ENCODE peak calls at places on chromosome 20, in seven cellular contexts. I is A549, W is body of pancreas, L is uterus, S is HepG2, Z is GM12892, A is heart left ventricle. G is an unnamed sample.

GRCh38 chr20:62889871-62890270 is 28.2 kb upstream of the TCFL5 start:
- DNase-seq in L (no peak), Z (no peak), W (no peak), A (no peak), I (no peak), S (no peak), G (no peak)

GRCh38 chr20:43910564-43910963 is 4.1 kb upstream of the TOX2 start:
- DNase-seq in Z (no peak), A (no peak), I (no peak), W (no peak), L (no peak), S (no peak), G (no peak)

GRCh38 chr20:4544765-4545164 is 176.9 kb upstream of the PRND start:
- DNase-seq in L (no peak), I (no peak), Z (no peak), W (no peak), S (no peak), A (no peak), G (no peak)

GRCh38 chr20:51059862-51060261 is 37.0 kb upstream of the KCNG1 start:
- DNase-seq in S (no peak), W (no peak), L (no peak), I (no peak), A (no peak), Z (no peak), G (no peak)

GRCh38 chr20:13883425-13883824 is 98.6 kb downstream of the NDUFAF5 start:
- DNase-seq in W (no peak), I (no peak), L (no peak), A (no peak), Z (no peak), S (no peak), G (no peak)

GRCh38 chr20:50681359-50682064 is 9.8 kb downstream of the RIPOR3 start:
- DNase-seq in S (no peak), A (no peak), Z (no peak), I (no peak), L (no peak), W (no peak), G (no peak)

GRCh38 chr20:17622086-17622850 is 52.4 kb downstream of the DSTN start:
- DNase-seq in Z (peak; percentile 4), S (no peak), L (no peak), A (peak; percentile 12), W (no peak), I (no peak), G (no peak)

GRCh38 chr20:18428490-18429173 is 38.2 kb downstream of the DZANK1 start:
- DNase-seq in I (no peak), S (peak; percentile 64), Z (no peak), W (peak; percentile 59), A (peak; percentile 27), L (no peak), G (no peak)

GRCh38 chr20:63014710-63015109 is 7.9 kb upstream of the BHLHE23 start:
- DNase-seq in L (no peak), I (no peak), S (no peak), W (no peak), Z (no peak), A (no peak), G (no peak)

GRCh38 chr20:23656372-23656771 is 18.6 kb upstream of the CST3 start:
- DNase-seq in W (no peak), A (no peak), I (no peak), S (no peak), Z (no peak), L (no peak), G (no peak)

GRCh38 chr20:25273046-25273445 is 25.2 kb downstream of the PYGB start:
- DNase-seq in Z (no peak), S (no peak), A (peak; percentile 16), W (no peak), L (peak; percentile 7), I (no peak), G (no peak)

GRCh38 chr20:61948586-61949362 is 116.9 kb downstream of the TAF4 start:
- DNase-seq in A (no peak), Z (no peak), I (no peak), L (no peak), S (no peak), W (peak; percentile 3), G (no peak)

GRCh38 chr20:51562027-51562333 is 19.5 kb upstream of the NFATC2 start:
- DNase-seq in I (peak; percentile 26), S (no peak), A (no peak), W (no peak), Z (no peak), L (no peak), G (no peak)

GRCh38 chr20:60086936-60087562 is 128.8 kb downstream of the CDH26 start:
- DNase-seq in L (no peak), W (no peak), I (no peak), S (no peak), Z (no peak), A (no peak), G (no peak)

GRCh38 chr20:36344517-36345132 is 38.5 kb downstream of the DLGAP4 start:
- DNase-seq in A (peak; percentile 34), W (peak; percentile 46), L (peak; percentile 21), I (peak; percentile 42), Z (no peak), S (peak; percentile 59), G (peak; percentile 63)

GRCh38 chr20:5670874-5671273 is 79.3 kb upstream of the SHLD1 start:
- DNase-seq in Z (no peak), S (no peak), L (no peak), I (no peak), W (no peak), A (no peak), G (no peak)

GRCh38 chr20:49608752-49609670 is 41.1 kb upstream of the PTGIS start:
- DNase-seq in I (peak; percentile 79), A (peak; percentile 72), W (peak; percentile 78), L (peak; percentile 70), Z (peak; percentile 72), S (peak; percentile 75), G (no peak)

DNA sequence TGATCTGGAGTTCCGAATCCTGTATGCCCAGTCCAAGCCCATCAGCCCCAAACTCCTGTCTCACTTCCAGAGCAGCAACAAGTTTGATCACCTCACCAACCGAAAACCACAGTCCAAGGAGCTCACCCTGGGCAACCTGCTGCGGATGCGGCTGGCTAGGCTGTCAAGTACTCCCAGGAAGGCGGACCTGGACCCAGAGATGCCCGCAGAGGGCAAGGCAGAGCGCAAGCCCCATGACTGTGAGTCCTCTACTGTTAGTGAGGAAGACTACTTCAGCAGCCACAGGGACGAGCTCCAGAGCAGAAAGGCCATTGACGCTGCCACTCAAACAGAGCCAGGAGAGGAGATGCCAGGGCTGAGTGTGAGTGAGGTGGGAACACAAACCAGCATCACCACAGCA is 10.5 kb upstream of the DHX35 start:
- DNase-seq in S (no peak), Z (no peak), I (no peak), W (no peak), A (no peak), L (no peak), G (no peak)
- TF ChIP-seq POLR2A in S (no peak), Z (no peak), I (no peak), W (no peak), A (no peak), L (no peak), G (no peak)

GRCh38 chr20:57404419-57405072 is 13.3 kb downstream of the RBM38 start:
- DNase-seq in S (no peak), L (no peak), I (no peak), A (no peak), W (no peak), Z (no peak), G (no peak)
- TF ChIP-seq POLR2A in S (no peak), L (no peak), I (no peak), A (no peak), W (no peak), Z (no peak), G (no peak)

DNA sequence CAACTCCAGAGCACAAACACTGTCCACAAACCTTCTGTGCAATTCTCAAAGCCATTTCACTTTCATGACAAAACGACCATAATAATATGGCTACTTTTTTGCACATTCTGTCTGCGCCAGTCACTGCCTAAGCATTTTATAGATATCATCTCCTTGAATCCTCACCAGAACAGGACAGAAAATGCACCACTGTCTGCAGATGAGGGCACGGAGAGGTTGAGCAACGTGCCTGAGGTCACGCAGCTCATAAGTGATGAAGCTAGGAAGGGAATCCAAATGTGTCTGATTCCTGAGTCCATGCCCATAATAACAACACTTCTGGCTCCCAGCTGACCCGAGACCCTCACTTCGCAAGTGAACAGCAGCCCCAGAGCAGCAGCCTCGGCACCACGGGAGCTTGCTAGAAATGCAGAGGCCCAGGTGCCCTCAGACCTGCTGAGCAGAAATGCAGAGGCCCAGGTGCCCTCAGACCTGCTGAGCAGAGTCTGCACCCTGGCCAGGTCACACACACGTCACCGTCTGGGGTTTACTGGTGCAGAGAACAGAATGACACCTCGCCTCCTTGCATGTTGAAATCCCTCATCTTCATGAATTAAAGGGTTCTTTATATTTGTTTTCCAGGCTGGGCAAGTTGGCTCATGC is 265.2 kb downstream of the BMP7 start:
- DNase-seq in I (no peak), L (no peak), W (no peak), Z (no peak), S (no peak), A (no peak), G (no peak)
- TF ChIP-seq POLR2A in I (no peak), L (no peak), W (no peak), Z (no peak), S (no peak), A (no peak), G (no peak)

GRCh38 chr20:64030371-64031134 is 5.4 kb upstream of the C20orf204 start:
- DNase-seq in Z (no peak), L (no peak), W (no peak), S (no peak), I (no peak), A (no peak), G (no peak)

GRCh38 chr20:64027981-64028685 is 7.8 kb upstream of the C20orf204 start:
- DNase-seq in W (no peak), L (no peak), A (no peak), Z (no peak), S (no peak), I (no peak), G (no peak)

GRCh38 chr20:64032706-64033624 is 3.0 kb upstream of the C20orf204 start:
- DNase-seq in S (no peak), L (no peak), Z (no peak), I (no peak), A (no peak), W (no peak), G (no peak)

GRCh38 chr20:64031822-64032314 is 4.1 kb upstream of the C20orf204 start:
- DNase-seq in Z (no peak), W (no peak), I (no peak), L (no peak), A (no peak), S (no peak), G (no peak)

DNA sequence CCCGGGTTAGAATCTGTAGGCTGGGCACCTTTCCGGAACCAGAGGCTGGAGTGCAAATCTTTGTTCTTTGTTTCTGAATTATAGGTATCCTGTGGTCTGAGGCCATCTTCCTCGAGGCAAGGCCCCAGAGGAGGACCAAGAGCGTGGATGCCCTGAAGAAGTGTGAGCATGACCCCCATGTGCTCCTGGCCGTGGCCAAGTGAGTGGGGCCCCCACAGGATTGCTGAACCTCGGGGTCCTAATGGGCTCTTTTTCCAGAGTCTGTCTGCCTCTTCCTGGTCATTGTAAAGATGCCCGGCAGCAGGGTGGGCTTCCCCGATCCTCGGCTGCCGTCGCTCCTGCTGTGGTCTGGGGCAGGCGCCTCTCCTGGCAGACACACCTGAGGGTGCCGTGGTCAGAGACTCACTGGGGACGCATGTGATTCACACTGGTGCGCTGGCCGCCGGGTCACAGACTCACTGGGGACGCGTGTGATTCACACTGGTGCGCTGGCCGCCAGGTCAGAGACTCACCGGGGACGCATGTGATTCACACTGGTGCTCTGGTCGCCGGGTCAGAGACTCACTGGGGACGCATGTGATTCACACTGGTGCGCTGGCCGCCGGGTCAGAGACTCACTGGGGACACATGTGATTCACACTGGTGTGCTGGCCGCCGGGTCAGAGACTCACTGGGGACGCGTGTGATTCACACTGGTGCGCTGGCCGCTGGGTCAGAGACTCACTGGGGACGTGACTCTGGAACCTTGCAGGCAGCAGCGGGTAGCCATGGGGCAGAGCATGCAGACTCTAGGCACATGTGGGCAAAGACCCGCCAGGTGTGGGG is 6.5 kb upstream of the C20orf204 start:
- DNase-seq in S (no peak), L (no peak), Z (no peak), I (no peak), W (no peak), A (no peak), G (no peak)
- TF ChIP-seq POLR2A in S (no peak), L (no peak), Z (no peak), I (no peak), W (no peak), A (no peak), G (no peak)